ENCODE peak calls at places on chromosomes 12 and 14, in four cellular contexts. W is HepG2, S is K562, F is GM12891. C is an unnamed sample.

GRCh38 chr12:1579626-1580025 is 14.8 kb downstream of the FBXL14 start:
- DNase-seq in F (no peak), W (no peak), S (no peak), C (no peak)

GRCh38 chr12:79566452-79566851 is 124.3 kb downstream of the PAWR start:
- DNase-seq in W (peak), F (no peak), S (no peak), C (no peak)

GRCh38 chr12:11896530-11896929 is 174.2 kb upstream of the BCL2L14 start:
- DNase-seq in W (no peak), S (no peak), F (no peak), C (no peak)

GRCh38 chr14:104936361-104937155 is 11.9 kb downstream of the PLD4 start:
- DNase-seq in F (no peak), W (no peak), S (no peak), C (no peak)

GRCh38 chr14:104851896-104852663 is 13.0 kb upstream of the CEP170B start:
- DNase-seq in W (no peak), F (no peak), S (peak), C (no peak)

GRCh38 chr12:59239993-59240392 is 319.7 kb upstream of the LRIG3 start:
- DNase-seq in F (no peak), W (no peak), S (no peak), C (no peak)

GRCh38 chr12:92133795-92134637 is 11.6 kb downstream of the BTG1 start:
- DNase-seq in F (no peak), S (no peak), W (no peak), C (no peak)

GRCh38 chr12:120539303-120539702 is 5.1 kb downstream of the RNF10 start:
- DNase-seq in S (no peak), F (no peak), W (no peak), C (no peak)

GRCh38 chr12:78387721-78388120 is 476.9 kb upstream of the SYT1 start:
- DNase-seq in W (no peak), S (no peak), F (no peak), C (no peak)

GRCh38 chr12:47949441-47950341 is 13.7 kb upstream of the TMEM106C start:
- DNase-seq in W (peak), S (peak), F (peak), C (peak)

GRCh38 chr14:67469954-67470353 is 18.6 kb downstream of the TMEM229B start:
- DNase-seq in F (no peak), S (no peak), W (no peak), C (no peak)

GRCh38 chr12:106227641-106228319 is 20.0 kb downstream of the CKAP4 start:
- DNase-seq in F (no peak), W (peak), S (no peak), C (no peak)

DNA sequence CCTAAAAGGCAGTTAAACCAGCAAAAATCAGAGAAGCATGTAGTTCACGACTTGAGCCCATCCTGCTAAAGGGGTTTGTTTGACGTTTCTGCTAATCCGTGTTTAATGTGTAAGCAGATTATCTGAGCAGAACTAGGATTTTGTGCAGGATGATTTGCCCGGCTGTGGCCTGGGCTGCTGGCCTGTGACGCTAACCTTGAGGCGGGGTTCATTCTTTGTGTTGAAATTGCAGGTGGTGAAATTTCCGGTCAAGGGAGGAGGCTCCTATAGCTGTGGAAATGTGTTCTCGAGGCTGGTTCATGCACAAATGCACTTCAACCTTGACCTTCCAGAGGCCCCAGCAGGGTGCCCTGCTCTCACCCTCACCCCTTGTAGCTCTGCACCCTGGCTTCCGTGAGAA is 63.7 kb downstream of the SLC24A4 start:
- DNase-seq in W (peak), S (no peak), F (no peak), C (no peak)
- TF ChIP-seq POLR2A in W (no peak), S (no peak), F (no peak), C (no peak)

GRCh38 chr12:19230299-19230866 is 100.8 kb downstream of the PLEKHA5 start:
- DNase-seq in S (no peak), W (no peak), F (no peak), C (no peak)

GRCh38 chr12:19224746-19225145 is 95.2 kb downstream of the PLEKHA5 start:
- DNase-seq in W (no peak), F (no peak), S (no peak), C (no peak)

GRCh38 chr12:19227880-19228210 is 98.3 kb downstream of the PLEKHA5 start:
- DNase-seq in S (no peak), F (no peak), W (no peak), C (no peak)

GRCh38 chr12:19230896-19231295 is 101.4 kb downstream of the PLEKHA5 start:
- DNase-seq in F (no peak), S (no peak), W (no peak), C (no peak)

GRCh38 chr12:19227190-19227879 is 97.8 kb downstream of the PLEKHA5 start:
- DNase-seq in W (no peak), F (no peak), S (no peak), C (no peak)
- TF ChIP-seq TAF1 in W (no peak), F (no peak), S (no peak), C (no peak)

GRCh38 chr12:131383291-131383690 is 327.6 kb upstream of the SFSWAP start:
- DNase-seq in S (no peak), W (no peak), F (no peak), C (no peak)

GRCh38 chr12:131385313-131386166 is 325.4 kb upstream of the SFSWAP start:
- DNase-seq in W (no peak), F (no peak), S (no peak), C (no peak)

GRCh38 chr12:131381716-131382430 is 329.0 kb upstream of the SFSWAP start:
- DNase-seq in F (no peak), W (no peak), S (no peak), C (no peak)

GRCh38 chr12:131384544-131384855 is 326.4 kb upstream of the SFSWAP start:
- DNase-seq in W (no peak), F (no peak), S (no peak), C (no peak)

GRCh38 chr12:131383741-131384543 is 326.9 kb upstream of the SFSWAP start:
- DNase-seq in W (no peak), F (no peak), S (no peak), C (no peak)
- TF ChIP-seq POLR2AphosphoS5 in W (no peak), F (no peak), S (no peak), C (no peak)

GRCh38 chr14:91060472-91061308 is at the start of gene RPS6KA5:
- DNase-seq in W (peak), F (peak), S (peak), C (peak)
- TF ChIP-seq POLR2A in W (peak), F (peak), S (peak), C (peak)

DNA sequence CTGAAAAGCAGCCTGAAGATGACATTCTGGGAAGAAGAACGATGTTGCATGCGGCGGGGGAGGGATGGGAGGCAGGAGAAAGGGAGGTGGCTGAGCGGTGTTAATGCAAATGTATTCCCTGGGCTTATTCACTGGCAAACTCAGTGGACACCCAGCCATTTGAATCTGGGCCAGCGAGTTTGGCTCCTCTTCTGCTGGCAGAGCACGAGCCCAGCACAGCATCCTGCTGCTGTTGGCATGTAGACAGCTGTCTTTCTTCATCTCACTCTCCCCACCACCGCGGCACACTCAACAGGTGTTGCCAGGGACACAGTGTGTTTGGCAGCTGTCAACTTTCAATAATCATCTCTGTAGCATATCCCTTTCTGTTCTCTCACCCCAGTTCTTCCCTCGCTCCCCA is 132.0 kb downstream of the EXOC5 start:
- DNase-seq in S (no peak), W (no peak), F (no peak), C (no peak)
- TF ChIP-seq TAF1 in S (no peak), W (no peak), F (no peak), C (no peak)

C was measured in GM12892.